ENCODE peak calls at places on chromosome 2, in seven cellular contexts. One of them, this sample, is unnamed.

GRCh38 chr2:71563872-71564271 is 110.5 kb downstream of the DYSF start:
- DNase-seq in heart right ventricle: no peak
- DNase-seq in gastrocnemius medialis: no peak
- DNase-seq in astrocyte of the spinal cord: no peak
- DNase-seq in cardiac fibroblast: no peak
- DNase-seq in sigmoid colon: no peak
- DNase-seq in tibial nerve: no peak
- DNase-seq in this sample: no peak

GRCh38 chr2:209322041-209322440 is 101.8 kb upstream of the MAP2 start:
- DNase-seq in heart right ventricle: no peak
- DNase-seq in gastrocnemius medialis: no peak
- DNase-seq in astrocyte of the spinal cord: no peak
- DNase-seq in cardiac fibroblast: no peak
- DNase-seq in sigmoid colon: no peak
- DNase-seq in tibial nerve: no peak
- DNase-seq in this sample: no peak

GRCh38 chr2:29113891-29114321 is 1.3 kb upstream of the CLIP4 start:
- DNase-seq in heart right ventricle: peak; percentile 31
- DNase-seq in gastrocnemius medialis: peak; percentile 62
- DNase-seq in astrocyte of the spinal cord: peak; percentile 61
- DNase-seq in cardiac fibroblast: peak; percentile 82
- DNase-seq in sigmoid colon: peak; percentile 77
- DNase-seq in tibial nerve: peak; percentile 74
- DNase-seq in this sample: no peak

GRCh38 chr2:101064868-101065549 is 62.9 kb downstream of the RPL31 start:
- DNase-seq in heart right ventricle: no peak
- DNase-seq in gastrocnemius medialis: no peak
- DNase-seq in astrocyte of the spinal cord: peak; percentile 51
- DNase-seq in cardiac fibroblast: peak; percentile 55
- DNase-seq in sigmoid colon: no peak
- DNase-seq in tibial nerve: no peak
- DNase-seq in this sample: peak; percentile 4

GRCh38 chr2:189702071-189702470 is 27.6 kb downstream of the ANKAR start:
- DNase-seq in heart right ventricle: no peak
- DNase-seq in gastrocnemius medialis: no peak
- DNase-seq in astrocyte of the spinal cord: peak; percentile 12
- DNase-seq in cardiac fibroblast: peak; percentile 9
- DNase-seq in sigmoid colon: no peak
- DNase-seq in tibial nerve: no peak
- DNase-seq in this sample: no peak

GRCh38 chr2:81467096-81467495 is 1162.5 kb upstream of the LRRTM1 start:
- DNase-seq in heart right ventricle: peak; percentile 2
- DNase-seq in gastrocnemius medialis: no peak
- DNase-seq in astrocyte of the spinal cord: no peak
- DNase-seq in cardiac fibroblast: no peak
- DNase-seq in sigmoid colon: no peak
- DNase-seq in tibial nerve: no peak
- DNase-seq in this sample: no peak

GRCh38 chr2:165587335-165587938 is 117.9 kb downstream of the CSRNP3 start:
- DNase-seq in heart right ventricle: no peak
- DNase-seq in gastrocnemius medialis: no peak
- DNase-seq in astrocyte of the spinal cord: no peak
- DNase-seq in cardiac fibroblast: no peak
- DNase-seq in sigmoid colon: no peak
- DNase-seq in tibial nerve: no peak
- DNase-seq in this sample: no peak

GRCh38 chr2:235740821-235741220 is 247.0 kb downstream of the AGAP1 start:
- DNase-seq in heart right ventricle: no peak
- DNase-seq in gastrocnemius medialis: no peak
- DNase-seq in astrocyte of the spinal cord: no peak
- DNase-seq in cardiac fibroblast: no peak
- DNase-seq in sigmoid colon: no peak
- DNase-seq in tibial nerve: no peak
- DNase-seq in this sample: no peak

GRCh38 chr2:48940606-48941005 is 185.1 kb upstream of the LHCGR start:
- DNase-seq in heart right ventricle: no peak
- DNase-seq in gastrocnemius medialis: no peak
- DNase-seq in astrocyte of the spinal cord: no peak
- DNase-seq in cardiac fibroblast: peak; percentile 71
- DNase-seq in sigmoid colon: no peak
- DNase-seq in tibial nerve: no peak
- DNase-seq in this sample: no peak

GRCh38 chr2:96916156-96917007 is 46.5 kb upstream of the SEMA4C start:
- DNase-seq in heart right ventricle: no peak
- DNase-seq in gastrocnemius medialis: no peak
- DNase-seq in astrocyte of the spinal cord: no peak
- DNase-seq in cardiac fibroblast: no peak
- DNase-seq in sigmoid colon: peak; percentile 79
- DNase-seq in tibial nerve: no peak
- DNase-seq in this sample: no peak

GRCh38 chr2:13638181-13638580 is 921.4 kb downstream of the TRIB2 start:
- DNase-seq in heart right ventricle: no peak
- DNase-seq in gastrocnemius medialis: no peak
- DNase-seq in astrocyte of the spinal cord: peak; percentile 78
- DNase-seq in cardiac fibroblast: no peak
- DNase-seq in sigmoid colon: no peak
- DNase-seq in tibial nerve: no peak
- DNase-seq in this sample: no peak

GRCh38 chr2:130819226-130819914 is 17.3 kb upstream of the ARHGEF4 start:
- DNase-seq in heart right ventricle: no peak
- DNase-seq in gastrocnemius medialis: no peak
- DNase-seq in astrocyte of the spinal cord: no peak
- DNase-seq in cardiac fibroblast: no peak
- DNase-seq in sigmoid colon: peak; percentile 49
- DNase-seq in tibial nerve: no peak
- DNase-seq in this sample: no peak

GRCh38 chr2:162465430-162465829 is 121.5 kb downstream of the GCA start:
- DNase-seq in heart right ventricle: no peak
- DNase-seq in gastrocnemius medialis: no peak
- DNase-seq in astrocyte of the spinal cord: no peak
- DNase-seq in cardiac fibroblast: no peak
- DNase-seq in sigmoid colon: no peak
- DNase-seq in tibial nerve: no peak
- DNase-seq in this sample: no peak

GRCh38 chr2:235842941-235843340 is 325.2 kb downstream of the GBX2 start:
- DNase-seq in heart right ventricle: no peak
- DNase-seq in gastrocnemius medialis: no peak
- DNase-seq in astrocyte of the spinal cord: no peak
- DNase-seq in cardiac fibroblast: no peak
- DNase-seq in sigmoid colon: no peak
- DNase-seq in tibial nerve: no peak
- DNase-seq in this sample: no peak

GRCh38 chr2:44933434-44933951 is 8.0 kb upstream of the SIX3 start:
- DNase-seq in heart right ventricle: no peak
- DNase-seq in gastrocnemius medialis: no peak
- DNase-seq in astrocyte of the spinal cord: no peak
- DNase-seq in cardiac fibroblast: no peak
- DNase-seq in sigmoid colon: peak; percentile 33
- DNase-seq in tibial nerve: no peak
- DNase-seq in this sample: no peak

GRCh38 chr2:2747797-2748301 is 416.8 kb upstream of the MYT1L start:
- DNase-seq in heart right ventricle: no peak
- DNase-seq in gastrocnemius medialis: no peak
- DNase-seq in astrocyte of the spinal cord: no peak
- DNase-seq in cardiac fibroblast: no peak
- DNase-seq in sigmoid colon: no peak
- DNase-seq in tibial nerve: no peak
- DNase-seq in this sample: no peak

GRCh38 chr2:48754874-48755273 is 650 bp downstream of the LHCGR start:
- DNase-seq in heart right ventricle: no peak
- DNase-seq in gastrocnemius medialis: no peak
- DNase-seq in astrocyte of the spinal cord: no peak
- DNase-seq in cardiac fibroblast: no peak
- DNase-seq in sigmoid colon: no peak
- DNase-seq in tibial nerve: no peak
- DNase-seq in this sample: no peak

GRCh38 chr2:10289891-10290290 is 12.8 kb upstream of the HPCAL1 start:
- DNase-seq in heart right ventricle: no peak
- DNase-seq in gastrocnemius medialis: no peak
- DNase-seq in astrocyte of the spinal cord: peak; percentile 67
- DNase-seq in cardiac fibroblast: peak; percentile 50
- DNase-seq in sigmoid colon: no peak
- DNase-seq in tibial nerve: no peak
- DNase-seq in this sample: no peak

GRCh38 chr2:40851661-40852060 is 399.8 kb upstream of the SLC8A1 start:
- DNase-seq in heart right ventricle: no peak
- DNase-seq in gastrocnemius medialis: no peak
- DNase-seq in astrocyte of the spinal cord: no peak
- DNase-seq in cardiac fibroblast: no peak
- DNase-seq in sigmoid colon: no peak
- DNase-seq in tibial nerve: no peak
- DNase-seq in this sample: no peak

GRCh38 chr2:191863988-191864387 is 17.1 kb upstream of the CAVIN2 start:
- DNase-seq in heart right ventricle: no peak
- DNase-seq in gastrocnemius medialis: no peak
- DNase-seq in astrocyte of the spinal cord: peak; percentile 30
- DNase-seq in cardiac fibroblast: peak; percentile 66
- DNase-seq in sigmoid colon: no peak
- DNase-seq in tibial nerve: no peak
- DNase-seq in this sample: no peak

GRCh38 chr2:178700922-178701342 is 106.3 kb downstream of the TTN start:
- DNase-seq in heart right ventricle: no peak
- DNase-seq in gastrocnemius medialis: no peak
- DNase-seq in astrocyte of the spinal cord: peak; percentile 33
- DNase-seq in cardiac fibroblast: peak; percentile 48
- DNase-seq in sigmoid colon: no peak
- DNase-seq in tibial nerve: no peak
- DNase-seq in this sample: no peak

GRCh38 chr2:174610243-174610995 is 12.8 kb upstream of the WIPF1 start:
- DNase-seq in heart right ventricle: no peak
- DNase-seq in gastrocnemius medialis: no peak
- DNase-seq in astrocyte of the spinal cord: peak; percentile 50
- DNase-seq in cardiac fibroblast: no peak
- DNase-seq in sigmoid colon: no peak
- DNase-seq in tibial nerve: no peak
- DNase-seq in this sample: no peak

GRCh38 chr2:174613545-174613944 is 15.9 kb upstream of the WIPF1 start:
- DNase-seq in heart right ventricle: no peak
- DNase-seq in gastrocnemius medialis: no peak
- DNase-seq in astrocyte of the spinal cord: no peak
- DNase-seq in cardiac fibroblast: no peak
- DNase-seq in sigmoid colon: no peak
- DNase-seq in tibial nerve: no peak
- DNase-seq in this sample: no peak

GRCh38 chr2:174612960-174613359 is 15.4 kb upstream of the WIPF1 start:
- DNase-seq in heart right ventricle: no peak
- DNase-seq in gastrocnemius medialis: no peak
- DNase-seq in astrocyte of the spinal cord: no peak
- DNase-seq in cardiac fibroblast: no peak
- DNase-seq in sigmoid colon: no peak
- DNase-seq in tibial nerve: no peak
- DNase-seq in this sample: no peak

GRCh38 chr2:174611006-174611405 is 13.4 kb upstream of the WIPF1 start:
- DNase-seq in heart right ventricle: no peak
- DNase-seq in gastrocnemius medialis: no peak
- DNase-seq in astrocyte of the spinal cord: no peak
- DNase-seq in cardiac fibroblast: no peak
- DNase-seq in sigmoid colon: no peak
- DNase-seq in tibial nerve: no peak
- DNase-seq in this sample: no peak

DNA sequence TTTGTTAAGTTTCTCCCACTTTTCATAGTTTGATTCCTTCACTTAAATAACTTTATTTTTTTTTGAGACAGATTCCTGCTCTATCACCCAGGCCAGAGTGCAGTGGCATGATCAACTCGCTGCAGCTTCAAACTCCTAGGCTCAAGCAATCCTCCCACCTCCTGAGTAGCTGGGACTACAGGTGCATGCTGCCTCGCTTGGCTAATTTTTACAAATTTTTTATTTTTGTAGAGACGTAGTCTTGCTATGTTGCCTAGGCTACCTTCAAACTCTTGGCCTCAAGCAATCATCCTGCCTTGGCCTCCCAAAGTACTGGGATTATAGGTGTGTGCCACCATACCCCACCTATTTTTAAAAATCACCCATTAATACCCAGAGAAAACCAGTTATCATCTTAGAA is 14.2 kb upstream of the WIPF1 start:
- DNase-seq in heart right ventricle: no peak
- DNase-seq in gastrocnemius medialis: no peak
- DNase-seq in astrocyte of the spinal cord: no peak
- DNase-seq in cardiac fibroblast: no peak
- DNase-seq in sigmoid colon: no peak
- DNase-seq in tibial nerve: no peak
- DNase-seq in this sample: no peak
- H3K4me3 ChIP-seq in heart right ventricle: no peak overlapping the region
- H3K4me3 ChIP-seq in gastrocnemius medialis: no peak overlapping the region
- H3K4me3 ChIP-seq in astrocyte of the spinal cord: no peak overlapping the region
- H3K4me3 ChIP-seq in cardiac fibroblast: no peak overlapping the region
- H3K4me3 ChIP-seq in sigmoid colon: no peak overlapping the region
- H3K4me3 ChIP-seq in tibial nerve: no peak overlapping the region
- H3K4me3 ChIP-seq in this sample: no peak overlapping the region

DNA sequence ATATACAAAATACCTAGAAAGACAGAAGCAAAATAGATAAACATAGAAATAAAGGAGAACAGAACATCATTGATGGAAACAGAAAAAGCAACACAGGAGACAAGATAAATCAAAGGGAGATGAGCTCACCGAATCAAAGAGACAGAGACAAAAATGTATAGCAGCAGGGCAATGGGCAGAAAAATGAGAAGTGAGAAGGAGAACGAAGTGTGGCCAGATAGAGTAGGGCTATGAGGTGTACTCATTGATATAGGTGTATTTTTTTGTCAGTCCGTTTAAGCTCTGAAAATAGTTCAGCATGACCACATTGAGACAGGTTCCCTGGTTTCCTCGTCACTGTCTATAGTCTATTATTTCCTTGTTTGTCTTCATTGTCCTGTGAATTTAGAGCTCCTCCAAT is 55.1 kb downstream of the SP100 start:
- DNase-seq in heart right ventricle: no peak
- DNase-seq in gastrocnemius medialis: no peak
- DNase-seq in astrocyte of the spinal cord: no peak
- DNase-seq in cardiac fibroblast: no peak
- DNase-seq in sigmoid colon: no peak
- DNase-seq in tibial nerve: no peak
- DNase-seq in this sample: no peak
- TF ChIP-seq CTCF in heart right ventricle: no peak
- TF ChIP-seq CTCF in gastrocnemius medialis: no peak
- TF ChIP-seq CTCF in astrocyte of the spinal cord: no peak
- TF ChIP-seq CTCF in cardiac fibroblast: no peak
- TF ChIP-seq CTCF in sigmoid colon: no peak
- TF ChIP-seq CTCF in tibial nerve: no peak
- TF ChIP-seq CTCF in this sample: no peak

GRCh38 chr2:73268831-73269685 is 15.2 kb downstream of the FBXO41 start:
- DNase-seq in heart right ventricle: no peak
- DNase-seq in gastrocnemius medialis: no peak
- DNase-seq in astrocyte of the spinal cord: no peak
- DNase-seq in cardiac fibroblast: peak; percentile 21
- DNase-seq in sigmoid colon: no peak
- DNase-seq in tibial nerve: no peak
- DNase-seq in this sample: no peak
- H3K4me3 ChIP-seq in heart right ventricle: peak overlapping the region; percentile 29
- H3K4me3 ChIP-seq in gastrocnemius medialis: peak overlapping the region; percentile 34
- H3K4me3 ChIP-seq in astrocyte of the spinal cord: no peak overlapping the region
- H3K4me3 ChIP-seq in cardiac fibroblast: no peak overlapping the region
- H3K4me3 ChIP-seq in sigmoid colon: no peak overlapping the region
- H3K4me3 ChIP-seq in tibial nerve: no peak overlapping the region
- H3K4me3 ChIP-seq in this sample: peak overlapping the region; percentile 14

DNA sequence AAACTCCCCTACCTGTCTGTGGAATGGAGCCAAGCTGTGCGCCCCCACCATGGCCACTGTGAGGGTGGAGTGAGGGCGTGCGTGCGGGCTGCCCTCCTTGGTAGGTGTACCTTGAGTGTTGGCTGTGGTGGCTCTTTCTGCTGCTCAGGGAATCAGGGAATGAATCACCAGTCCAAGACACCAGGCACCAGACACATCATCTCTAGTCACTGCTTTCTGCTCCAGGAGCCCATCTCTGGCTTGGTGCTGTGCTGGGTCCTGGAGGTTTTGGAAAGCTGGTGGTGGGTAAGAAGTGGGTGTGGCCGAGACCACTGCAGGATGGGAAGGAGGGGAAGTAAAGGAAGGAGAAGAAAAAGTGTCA is 209.9 kb downstream of the SEPTIN10 start:
- DNase-seq in heart right ventricle: no peak
- DNase-seq in gastrocnemius medialis: no peak
- DNase-seq in astrocyte of the spinal cord: no peak
- DNase-seq in cardiac fibroblast: no peak
- DNase-seq in sigmoid colon: no peak
- DNase-seq in tibial nerve: no peak
- DNase-seq in this sample: no peak
- TF ChIP-seq CTCF in heart right ventricle: no peak
- TF ChIP-seq CTCF in gastrocnemius medialis: no peak
- TF ChIP-seq CTCF in astrocyte of the spinal cord: no peak
- TF ChIP-seq CTCF in cardiac fibroblast: no peak
- TF ChIP-seq CTCF in sigmoid colon: no peak
- TF ChIP-seq CTCF in tibial nerve: no peak
- TF ChIP-seq CTCF in this sample: no peak